ENCODE peak calls at places on chromosomes 1 and 21, in ten cellular contexts. L is sigmoid colon, G is tibial nerve, V is ovary, E is heart left ventricle, D is uterus, F is IMR-90, N is A549, A is gastrocnemius medialis, B is upper lobe of left lung. I is an unnamed sample.

GRCh38 chr1:30719406-30720270 is 3.7 kb downstream of the MATN1 start:
- DNase-seq in L (no peak), G (no peak), V (peak; percentile 53), E (peak; percentile 81), D (no peak), F (peak; percentile 50), N (peak; percentile 69), A (no peak), B (no peak), I (no peak)

GRCh38 chr1:59985901-59986735 is 59.5 kb upstream of the CYP2J2 start:
- DNase-seq in L (no peak), G (no peak), V (no peak), E (no peak), D (no peak), F (no peak), N (no peak), A (no peak), B (no peak), I (no peak)

GRCh38 chr21:34989337-34990151 is 59.6 kb downstream of the RUNX1 start:
- DNase-seq in L (no peak), G (no peak), V (no peak), E (no peak), D (no peak), F (no peak), N (no peak), A (no peak), B (no peak), I (no peak)

GRCh38 chr1:77639056-77639455 is 43.4 kb downstream of the ZZZ3 start:
- DNase-seq in L (no peak), G (no peak), V (no peak), E (no peak), D (no peak), F (peak; percentile 61), N (peak; percentile 24), A (no peak), B (no peak), I (no peak)

GRCh38 chr1:57889686-57890360 is 466.0 kb upstream of the DAB1 start:
- DNase-seq in L (no peak), G (no peak), V (no peak), E (no peak), D (no peak), F (no peak), N (no peak), A (no peak), B (no peak), I (no peak)

GRCh38 chr1:153792631-153793041 is 17.4 kb downstream of the SLC27A3 start:
- DNase-seq in L (peak; percentile 63), G (no peak), V (no peak), E (no peak), D (no peak), F (no peak), N (no peak), A (no peak), B (no peak), I (no peak)

GRCh38 chr21:33058468-33059318 is 11.2 kb upstream of the OLIG1 start:
- DNase-seq in L (no peak), G (no peak), V (no peak), E (peak; percentile 76), D (no peak), F (no peak), N (no peak), A (peak; percentile 52), B (no peak), I (peak; percentile 37)

GRCh38 chr21:42522271-42522670 is 8.6 kb downstream of the SLC37A1 start:
- DNase-seq in L (peak; percentile 40), G (no peak), V (no peak), E (no peak), D (no peak), F (no peak), N (no peak), A (no peak), B (no peak), I (no peak)

GRCh38 chr1:205396972-205397616 is 24.8 kb downstream of the LEMD1 start:
- DNase-seq in L (no peak), G (no peak), V (no peak), E (no peak), D (no peak), F (peak; percentile 43), N (peak; percentile 67), A (no peak), B (no peak), I (peak; percentile 29)

GRCh38 chr21:25636727-25637126 is 2.3 kb upstream of the JAM2 start:
- DNase-seq in L (no peak), G (no peak), V (no peak), E (no peak), D (no peak), F (peak; percentile 23), N (no peak), A (no peak), B (no peak), I (no peak)

GRCh38 chr1:216632980-216633379 is 90.2 kb downstream of the ESRRG start:
- DNase-seq in L (no peak), G (no peak), V (no peak), E (no peak), D (no peak), F (no peak), N (no peak), A (no peak), B (no peak), I (no peak)

GRCh38 chr1:91015794-91016550 is 5.9 kb downstream of the ZNF644 start:
- DNase-seq in L (no peak), G (no peak), V (no peak), E (no peak), D (no peak), F (peak; percentile 42), N (peak; percentile 73), A (no peak), B (no peak), I (no peak)

GRCh38 chr1:69919922-69920273 is 285.5 kb downstream of the LRRC40 start:
- DNase-seq in L (no peak), G (no peak), V (no peak), E (no peak), D (no peak), F (no peak), N (no peak), A (no peak), B (no peak), I (no peak)

GRCh38 chr1:172732427-172732826 is 73.5 kb downstream of the FASLG start:
- DNase-seq in L (no peak), G (no peak), V (no peak), E (no peak), D (no peak), F (no peak), N (no peak), A (no peak), B (no peak), I (no peak)

GRCh38 chr1:151613275-151613867 is 1.5 kb downstream of the SNX27 start:
- DNase-seq in L (peak; percentile 68), G (no peak), V (no peak), E (no peak), D (no peak), F (no peak), N (no peak), A (no peak), B (no peak), I (no peak)

GRCh38 chr1:151612506-151613274 is 840 bp downstream of the SNX27 start:
- DNase-seq in L (no peak), G (peak; percentile 33), V (peak; percentile 68), E (peak; percentile 42), D (peak; percentile 48), F (no peak), N (peak; percentile 26), A (peak; percentile 32), B (no peak), I (peak; percentile 32)

GRCh38 chr1:151611288-151611790 is 511 bp upstream of the SNX27 start:
- DNase-seq in L (peak; percentile 80), G (peak; percentile 72), V (no peak), E (no peak), D (no peak), F (peak; percentile 58), N (peak; percentile 55), A (peak; percentile 45), B (no peak), I (no peak)

GRCh38 chr1:151610142-151610541 is 1.7 kb upstream of the SNX27 start:
- DNase-seq in L (no peak), G (no peak), V (no peak), E (no peak), D (no peak), F (no peak), N (no peak), A (no peak), B (no peak), I (no peak)

GRCh38 chr1:151611832-151612505 is at the start of gene SNX27:
- DNase-seq in L (peak; percentile 97), G (peak; percentile 94), V (peak; percentile 89), E (peak; percentile 94), D (peak; percentile 89), F (peak; percentile 90), N (peak; percentile 94), A (peak; percentile 94), B (peak; percentile 94), I (peak; percentile 91)
- TF ChIP-seq POLR2A in L (peak; percentile 5), G (peak; percentile 24), V (peak; percentile 56), E (no peak), D (peak; percentile 75), F (no peak), N (peak; percentile 69), A (peak; percentile 87), B (peak; percentile 44), I (no peak)

DNA sequence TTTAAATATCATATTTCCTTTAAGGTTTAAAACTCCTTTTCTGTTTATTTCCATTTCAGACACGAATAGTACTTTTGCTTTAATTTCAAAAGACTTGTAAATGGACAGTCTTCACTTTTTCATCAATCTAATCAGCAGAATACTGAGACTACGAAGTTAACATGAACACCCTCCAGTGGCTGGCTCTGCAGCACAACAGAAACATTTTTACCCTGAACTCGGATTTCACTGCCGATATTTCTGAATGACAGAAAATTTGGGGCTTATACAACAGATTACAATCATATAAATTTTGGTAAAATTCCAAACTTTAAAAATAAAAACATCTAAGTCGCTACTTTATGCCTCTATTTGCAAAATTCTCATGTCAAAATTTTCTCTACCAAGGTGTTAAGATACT is 86.2 kb downstream of the AKT3 start:
- DNase-seq in L (no peak), G (no peak), V (no peak), E (no peak), D (no peak), F (no peak), N (no peak), A (no peak), B (no peak), I (no peak)
- TF ChIP-seq CTCF in L (no peak), G (no peak), V (no peak), E (no peak), D (no peak), F (no peak), N (no peak), A (no peak), B (no peak), I (no peak)

DNA sequence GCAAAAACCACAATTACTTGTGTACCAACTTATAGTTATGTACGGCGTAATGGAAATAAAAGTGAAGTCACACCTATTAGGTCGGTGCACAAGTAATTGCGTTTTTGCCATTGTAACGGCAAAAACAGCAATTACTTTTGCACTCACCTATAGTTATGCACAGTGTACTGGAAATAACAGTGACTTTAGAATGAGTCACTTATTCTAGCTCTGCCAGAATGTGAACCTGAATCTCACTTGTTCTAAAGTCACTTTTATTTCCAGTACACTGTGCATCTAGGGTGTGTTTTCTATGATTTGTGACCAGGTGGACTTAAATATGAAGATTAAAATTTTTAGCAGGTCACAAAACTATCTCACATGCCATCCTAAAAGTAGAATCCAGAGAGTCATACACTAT is 219.0 kb downstream of the NEGR1 start:
- DNase-seq in L (no peak), G (no peak), V (no peak), E (no peak), D (no peak), F (peak; percentile 13), N (no peak), A (no peak), B (no peak), I (no peak)
- H3K4me3 ChIP-seq in L (peak overlapping the region; percentile 4), G (no peak overlapping the region), V (no peak overlapping the region), E (peak overlapping the region; percentile 3), D (no peak overlapping the region), F (no peak overlapping the region), N (no peak overlapping the region), A (no peak overlapping the region), B (no peak overlapping the region), I (no peak overlapping the region)

GRCh38 chr1:203656796-203657620 is 30.4 kb downstream of the ATP2B4 start:
- DNase-seq in L (no peak), G (no peak), V (no peak), E (no peak), D (no peak), F (no peak), N (no peak), A (no peak), B (no peak), I (no peak)
- TF ChIP-seq POLR2A in L (no peak), G (no peak), V (no peak), E (no peak), D (no peak), F (no peak), N (no peak), A (no peak), B (no peak), I (no peak)